ENCODE peak calls at places on chromosomes 13 and 19, in six cellular contexts. S, P, K, Z, W and Y are unnamed samples.

GRCh38 chr19:47430041-47430802 is 10.9 kb upstream of the MEIS3 start:
- DNase-seq in S (no peak), P (no peak), K (no peak), Z (no peak), W (no peak), Y (no peak)

GRCh38 chr13:105928901-105929300 is 606.6 kb downstream of the EFNB2 start:
- DNase-seq in S (no peak), P (no peak), K (no peak), Z (no peak), W (no peak), Y (no peak)

GRCh38 chr13:114132419-114133121 is at the start of gene RASA3:
- DNase-seq in S (no peak), P (peak), K (peak), Z (peak), W (peak), Y (peak)

GRCh38 chr13:23644527-23644926 is 74.3 kb downstream of the TNFRSF19 start:
- DNase-seq in S (no peak), P (no peak), K (no peak), Z (no peak), W (no peak), Y (no peak)

GRCh38 chr13:28714651-28715050 is 4.1 kb downstream of the SLC46A3 start:
- DNase-seq in S (no peak), P (no peak), K (no peak), Z (no peak), W (no peak), Y (no peak)

GRCh38 chr13:95462801-95463200 is 89.7 kb upstream of the CLDN10 start:
- DNase-seq in S (no peak), P (no peak), K (no peak), Z (no peak), W (no peak), Y (no peak)

GRCh38 chr13:111043575-111043982 is 71.5 kb upstream of the ARHGEF7 start:
- DNase-seq in S (no peak), P (no peak), K (no peak), Z (no peak), W (no peak), Y (no peak)

GRCh38 chr13:24911135-24911524 is 147.2 kb downstream of the RNF17 start:
- DNase-seq in S (no peak), P (peak), K (no peak), Z (no peak), W (no peak), Y (no peak)

GRCh38 chr19:33712268-33712667 is 84.4 kb upstream of the KCTD15 start:
- DNase-seq in S (no peak), P (no peak), K (peak), Z (no peak), W (no peak), Y (no peak)

GRCh38 chr19:5843295-5843927 is 3.9 kb upstream of the FUT6 start:
- DNase-seq in S (no peak), P (no peak), K (no peak), Z (no peak), W (no peak), Y (no peak)

GRCh38 chr13:48398450-48399095 is 14.3 kb downstream of the LPAR6 start:
- DNase-seq in S (no peak), P (peak), K (no peak), Z (no peak), W (no peak), Y (no peak)

GRCh38 chr13:26227396-26227971 is 5.4 kb upstream of the RNF6 start:
- DNase-seq in S (no peak), P (no peak), K (no peak), Z (no peak), W (no peak), Y (no peak)

GRCh38 chr19:31274964-31275319 is 74.3 kb downstream of the TSHZ3 start:
- DNase-seq in S (no peak), P (no peak), K (no peak), Z (no peak), W (no peak), Y (no peak)

GRCh38 chr13:98108330-98108729 is 34.6 kb upstream of the FARP1 start:
- DNase-seq in S (no peak), P (no peak), K (no peak), Z (no peak), W (no peak), Y (no peak)

GRCh38 chr19:6680141-6680540 is 10.2 kb upstream of the TNFSF14 start:
- DNase-seq in S (no peak), P (no peak), K (no peak), Z (no peak), W (no peak), Y (no peak)

GRCh38 chr13:48571121-48571901 is 38.4 kb upstream of the RCBTB2 start:
- DNase-seq in S (no peak), P (peak), K (no peak), Z (no peak), W (no peak), Y (no peak)

GRCh38 chr19:18160441-18160791 is 7.5 kb downstream of the PIK3R2 start:
- DNase-seq in S (no peak), P (no peak), K (no peak), Z (no peak), W (no peak), Y (no peak)

GRCh38 chr19:35337081-35337983 is 8.3 kb downstream of the CD22 start:
- DNase-seq in S (no peak), P (no peak), K (no peak), Z (no peak), W (no peak), Y (no peak)

GRCh38 chr13:37869756-37870488 is at the start of gene TRPC4:
- DNase-seq in S (no peak), P (peak), K (no peak), Z (peak), W (no peak), Y (no peak)

GRCh38 chr13:79541426-79542049 is 60.6 kb downstream of the NDFIP2 start:
- DNase-seq in S (no peak), P (peak), K (no peak), Z (no peak), W (no peak), Y (peak)

GRCh38 chr19:4537953-4538600 is 1.8 kb downstream of the LRG1 start:
- DNase-seq in S (no peak), P (no peak), K (no peak), Z (no peak), W (no peak), Y (no peak)

GRCh38 chr13:52162279-52163101 is 3.1 kb upstream of the NEK3 start:
- DNase-seq in S (no peak), P (peak), K (no peak), Z (no peak), W (no peak), Y (no peak)

GRCh38 chr19:4700573-4700970 is 23.1 kb downstream of the DPP9 start:
- DNase-seq in S (no peak), P (no peak), K (no peak), Z (no peak), W (no peak), Y (no peak)

GRCh38 chr13:77650409-77650808 is 47.1 kb upstream of the SLAIN1 start:
- DNase-seq in S (no peak), P (no peak), K (no peak), Z (no peak), W (no peak), Y (no peak)

GRCh38 chr13:109778102-109778542 is 8.3 kb downstream of the IRS2 start:
- DNase-seq in S (no peak), P (peak), K (no peak), Z (no peak), W (no peak), Y (no peak)

GRCh38 chr13:46804391-46804815 is 7.4 kb upstream of the ESD start:
- DNase-seq in S (no peak), P (no peak), K (no peak), Z (no peak), W (no peak), Y (no peak)

GRCh38 chr19:53960886-53961285 is 1.9 kb upstream of the CACNG8 start:
- DNase-seq in S (no peak), P (no peak), K (no peak), Z (no peak), W (no peak), Y (no peak)

GRCh38 chr19:41521860-41522555 is 54.0 kb upstream of the CEACAM21 start:
- DNase-seq in S (no peak), P (no peak), K (no peak), Z (no peak), W (peak), Y (peak)

GRCh38 chr19:33094504-33095067 is 13.6 kb downstream of the GPATCH1 start:
- DNase-seq in S (no peak), P (no peak), K (no peak), Z (no peak), W (no peak), Y (no peak)

GRCh38 chr13:24626449-24626848 is 53.8 kb upstream of the ATP12A start:
- DNase-seq in S (no peak), P (no peak), K (no peak), Z (no peak), W (no peak), Y (no peak)